ENCODE peak calls at places on chromosomes 2 and 18, in nine cellular contexts. One of them, this sample, is unnamed. For H3K4me1, H3K9me2 and H3K27me3, the result is how much of the 10 kb centered on the place peaks cover.

GRCh38 chr2:172864182-172864581 is 128.5 kb downstream of the RAPGEF4 start:
- DNase-seq in Karpas-422: peak
- DNase-seq in PC-9: peak
- DNase-seq in PC-3: peak
- DNase-seq in GM23338: peak
- DNase-seq in hepatocyte: peak
- DNase-seq in HCT116: peak
- DNase-seq in SK-N-SH: no peak
- DNase-seq in GM23248: peak
- DNase-seq in this sample: peak

GRCh38 chr2:84314901-84315330 is 144.2 kb downstream of the SUCLG1 start:
- DNase-seq in HCT116: peak
- DNase-seq in GM23338: peak
- DNase-seq in hepatocyte: peak
- DNase-seq in Karpas-422: peak
- DNase-seq in PC-9: peak
- DNase-seq in GM23248: peak
- DNase-seq in PC-3: peak
- DNase-seq in SK-N-SH: peak
- DNase-seq in this sample: peak

GRCh38 chr2:104658840-104659591 is 194.9 kb upstream of the POU3F3 start:
- DNase-seq in PC-3: no peak
- DNase-seq in GM23338: peak
- DNase-seq in PC-9: no peak
- DNase-seq in GM23248: no peak
- DNase-seq in hepatocyte: no peak
- DNase-seq in Karpas-422: no peak
- DNase-seq in SK-N-SH: no peak
- DNase-seq in HCT116: no peak
- DNase-seq in this sample: no peak

GRCh38 chr2:120771556-120772208 is 36.0 kb downstream of the GLI2 start:
- DNase-seq in Karpas-422: no peak
- DNase-seq in GM23338: no peak
- DNase-seq in GM23248: peak
- DNase-seq in SK-N-SH: no peak
- DNase-seq in PC-3: peak
- DNase-seq in hepatocyte: peak
- DNase-seq in PC-9: no peak
- DNase-seq in HCT116: no peak
- DNase-seq in this sample: no peak

GRCh38 chr18:12879840-12880531 is 4.1 kb downstream of the PTPN2 start:
- DNase-seq in SK-N-SH: no peak
- DNase-seq in PC-3: no peak
- DNase-seq in PC-9: no peak
- DNase-seq in GM23338: peak
- DNase-seq in GM23248: no peak
- DNase-seq in hepatocyte: no peak
- DNase-seq in Karpas-422: peak
- DNase-seq in HCT116: no peak
- DNase-seq in this sample: no peak

GRCh38 chr2:49656853-49657252 is 502.5 kb upstream of the FSHR start:
- DNase-seq in PC-3: no peak
- DNase-seq in SK-N-SH: no peak
- DNase-seq in GM23338: no peak
- DNase-seq in PC-9: no peak
- DNase-seq in Karpas-422: no peak
- DNase-seq in GM23248: no peak
- DNase-seq in HCT116: no peak
- DNase-seq in hepatocyte: no peak
- DNase-seq in this sample: no peak

GRCh38 chr2:239401450-239402227 is 819 bp upstream of the HDAC4 start:
- DNase-seq in PC-3: peak
- DNase-seq in HCT116: peak
- DNase-seq in GM23338: peak
- DNase-seq in PC-9: peak
- DNase-seq in hepatocyte: peak
- DNase-seq in GM23248: peak
- DNase-seq in SK-N-SH: peak
- DNase-seq in Karpas-422: peak
- DNase-seq in this sample: peak

GRCh38 chr2:15989559-15989958 is 49.2 kb downstream of the MYCN start:
- DNase-seq in GM23338: no peak
- DNase-seq in PC-3: no peak
- DNase-seq in SK-N-SH: no peak
- DNase-seq in PC-9: no peak
- DNase-seq in HCT116: no peak
- DNase-seq in Karpas-422: no peak
- DNase-seq in hepatocyte: no peak
- DNase-seq in GM23248: no peak
- DNase-seq in this sample: no peak

DNA sequence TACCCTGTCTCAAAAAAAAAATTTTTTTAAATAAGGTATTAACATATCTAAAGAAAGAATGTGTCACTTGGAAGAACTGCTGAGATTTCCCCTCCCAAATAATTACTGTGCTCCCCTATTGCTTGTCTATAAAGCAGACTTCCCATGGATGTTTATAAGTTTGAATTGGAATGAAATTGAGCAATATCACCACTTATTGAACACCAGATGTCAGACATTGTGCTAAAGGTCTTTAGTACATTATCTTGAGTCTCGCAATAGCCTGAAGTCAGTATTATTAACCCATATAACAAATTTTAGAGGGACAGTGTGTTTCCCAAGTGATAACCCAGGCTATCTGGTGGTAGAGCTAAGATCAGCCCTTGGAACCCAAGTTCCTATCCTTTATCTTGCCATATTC is 102.9 kb upstream of the MSH2 start:
- DNase-seq in PC-9: peak
- DNase-seq in hepatocyte: no peak
- DNase-seq in SK-N-SH: no peak
- DNase-seq in PC-3: no peak
- DNase-seq in GM23248: no peak
- DNase-seq in HCT116: no peak
- DNase-seq in Karpas-422: no peak
- DNase-seq in GM23338: no peak
- DNase-seq in this sample: no peak
- H3K4me1 ChIP-seq in PC-9: under half
- H3K4me1 ChIP-seq in hepatocyte: under half
- H3K4me1 ChIP-seq in SK-N-SH: under half
- H3K4me1 ChIP-seq in PC-3: under half
- H3K4me1 ChIP-seq in GM23248: under half
- H3K4me1 ChIP-seq in HCT116: under half
- H3K4me1 ChIP-seq in Karpas-422: under half
- H3K4me1 ChIP-seq in GM23338: under half
- H3K4me1 ChIP-seq in this sample: half or more

DNA sequence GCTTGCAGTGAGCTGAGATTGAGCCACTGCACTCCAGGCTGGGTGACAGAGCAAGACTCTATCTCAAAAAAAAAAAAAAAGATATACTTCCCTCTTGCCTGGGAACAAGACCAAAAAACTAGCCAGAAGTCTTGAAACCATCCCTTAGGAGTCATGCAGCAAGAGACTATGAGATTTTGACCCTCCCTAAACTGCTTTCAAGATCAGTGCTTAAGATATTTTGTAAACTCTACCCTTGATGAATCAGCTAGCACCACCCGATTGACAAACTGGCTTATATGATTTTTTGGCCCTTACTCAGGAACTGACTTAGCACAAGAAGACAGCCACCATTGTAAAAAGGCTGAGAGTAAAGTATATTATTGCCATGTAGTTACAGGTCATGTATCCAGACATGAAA is 3.8 kb downstream of the SULT1C3 start:
- DNase-seq in GM23338: no peak
- DNase-seq in PC-9: peak
- DNase-seq in hepatocyte: no peak
- DNase-seq in SK-N-SH: no peak
- DNase-seq in GM23248: peak
- DNase-seq in HCT116: no peak
- DNase-seq in Karpas-422: no peak
- DNase-seq in PC-3: peak
- DNase-seq in this sample: no peak
- H3K9me2 ChIP-seq in GM23338: under half
- H3K9me2 ChIP-seq in PC-9: under half
- H3K9me2 ChIP-seq in hepatocyte: under half
- H3K9me2 ChIP-seq in SK-N-SH: under half
- H3K9me2 ChIP-seq in GM23248: under half
- H3K9me2 ChIP-seq in HCT116: under half
- H3K9me2 ChIP-seq in Karpas-422: under half
- H3K9me2 ChIP-seq in PC-3: under half
- H3K9me2 ChIP-seq in this sample: under half

GRCh38 chr2:19364014-19364413 is 5.6 kb upstream of the OSR1 start:
- DNase-seq in SK-N-SH: no peak
- DNase-seq in GM23338: no peak
- DNase-seq in GM23248: no peak
- DNase-seq in hepatocyte: no peak
- DNase-seq in PC-3: no peak
- DNase-seq in Karpas-422: no peak
- DNase-seq in HCT116: no peak
- DNase-seq in PC-9: no peak
- DNase-seq in this sample: no peak

GRCh38 chr2:19363474-19363778 is 5.0 kb upstream of the OSR1 start:
- DNase-seq in hepatocyte: no peak
- DNase-seq in SK-N-SH: no peak
- DNase-seq in Karpas-422: no peak
- DNase-seq in PC-9: no peak
- DNase-seq in PC-3: no peak
- DNase-seq in GM23338: peak
- DNase-seq in GM23248: no peak
- DNase-seq in HCT116: no peak
- DNase-seq in this sample: no peak

GRCh38 chr2:19361325-19361990 is 3.0 kb upstream of the OSR1 start:
- DNase-seq in PC-3: no peak
- DNase-seq in hepatocyte: no peak
- DNase-seq in GM23248: peak
- DNase-seq in GM23338: peak
- DNase-seq in Karpas-422: no peak
- DNase-seq in PC-9: no peak
- DNase-seq in HCT116: no peak
- DNase-seq in SK-N-SH: peak
- DNase-seq in this sample: no peak

GRCh38 chr2:19362094-19362649 is 3.7 kb upstream of the OSR1 start:
- DNase-seq in HCT116: no peak
- DNase-seq in PC-9: peak
- DNase-seq in GM23338: no peak
- DNase-seq in Karpas-422: no peak
- DNase-seq in PC-3: peak
- DNase-seq in GM23248: peak
- DNase-seq in SK-N-SH: peak
- DNase-seq in hepatocyte: no peak
- DNase-seq in this sample: peak

DNA sequence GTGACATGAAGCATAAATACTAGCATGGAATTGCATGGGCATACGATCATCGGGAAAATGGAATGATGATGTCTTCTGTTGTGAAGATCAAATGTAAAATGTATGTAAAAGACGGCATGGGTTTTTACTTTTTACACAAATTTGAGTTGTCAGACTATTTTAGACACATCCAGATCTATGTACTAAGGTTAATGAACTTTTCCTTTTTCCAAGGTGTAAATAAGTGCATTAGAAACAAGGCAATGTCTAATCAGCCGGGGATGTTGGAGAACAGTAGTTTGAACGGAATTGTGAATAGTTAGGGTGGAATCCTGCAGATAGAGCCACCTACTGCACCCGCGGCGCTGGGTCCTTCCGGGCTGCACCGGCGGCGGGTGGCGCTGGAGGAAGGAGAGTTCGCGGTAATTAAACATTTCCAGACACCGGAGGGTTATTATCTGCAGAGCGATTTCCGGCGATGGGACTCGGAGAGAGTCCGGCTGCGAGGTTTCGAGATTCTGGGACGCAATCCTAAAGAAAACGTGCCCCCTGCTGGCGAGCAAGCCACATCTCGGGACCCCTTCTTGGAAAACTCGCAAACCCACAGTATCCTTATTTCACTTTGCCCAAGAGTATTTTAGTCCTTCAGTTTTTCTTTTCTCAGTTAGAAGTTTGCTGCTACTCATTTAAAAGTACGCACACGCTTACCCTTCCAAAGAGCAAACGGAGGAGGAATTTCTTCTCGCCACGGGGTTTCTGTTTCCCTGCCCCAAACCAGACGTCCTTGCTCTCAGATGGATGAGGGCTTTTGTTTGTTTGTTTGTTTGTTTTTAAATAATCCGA is 4.4 kb upstream of the OSR1 start:
- DNase-seq in GM23338: peak
- DNase-seq in hepatocyte: peak
- DNase-seq in GM23248: peak
- DNase-seq in HCT116: peak
- DNase-seq in SK-N-SH: peak
- DNase-seq in Karpas-422: peak
- DNase-seq in PC-9: peak
- DNase-seq in PC-3: peak
- DNase-seq in this sample: peak
- H3K27me3 ChIP-seq in GM23338: half or more
- H3K27me3 ChIP-seq in hepatocyte: under half
- H3K27me3 ChIP-seq in GM23248: under half
- H3K27me3 ChIP-seq in HCT116: under half
- H3K27me3 ChIP-seq in SK-N-SH: under half
- H3K27me3 ChIP-seq in Karpas-422: under half
- H3K27me3 ChIP-seq in PC-9: under half
- H3K27me3 ChIP-seq in PC-3: under half
- H3K27me3 ChIP-seq in this sample: under half

GRCh38 chr2:9781252-9781651 is 62.0 kb upstream of the TAF1B start:
- DNase-seq in hepatocyte: peak
- DNase-seq in GM23338: no peak
- DNase-seq in GM23248: peak
- DNase-seq in HCT116: no peak
- DNase-seq in SK-N-SH: no peak
- DNase-seq in Karpas-422: no peak
- DNase-seq in PC-9: peak
- DNase-seq in PC-3: no peak
- DNase-seq in this sample: no peak

GRCh38 chr2:9779572-9780264 is 63.6 kb upstream of the TAF1B start:
- DNase-seq in GM23248: no peak
- DNase-seq in PC-9: no peak
- DNase-seq in PC-3: no peak
- DNase-seq in hepatocyte: no peak
- DNase-seq in GM23338: no peak
- DNase-seq in HCT116: no peak
- DNase-seq in SK-N-SH: no peak
- DNase-seq in Karpas-422: no peak
- DNase-seq in this sample: no peak

GRCh38 chr2:9782197-9782719 is 61.0 kb upstream of the TAF1B start:
- DNase-seq in GM23338: no peak
- DNase-seq in PC-3: peak
- DNase-seq in HCT116: no peak
- DNase-seq in Karpas-422: no peak
- DNase-seq in PC-9: peak
- DNase-seq in hepatocyte: peak
- DNase-seq in SK-N-SH: no peak
- DNase-seq in GM23248: no peak
- DNase-seq in this sample: no peak

GRCh38 chr2:9778471-9779402 is 64.5 kb upstream of the TAF1B start:
- DNase-seq in hepatocyte: no peak
- DNase-seq in Karpas-422: no peak
- DNase-seq in HCT116: no peak
- DNase-seq in PC-9: peak
- DNase-seq in PC-3: no peak
- DNase-seq in GM23338: no peak
- DNase-seq in GM23248: peak
- DNase-seq in SK-N-SH: no peak
- DNase-seq in this sample: no peak

DNA sequence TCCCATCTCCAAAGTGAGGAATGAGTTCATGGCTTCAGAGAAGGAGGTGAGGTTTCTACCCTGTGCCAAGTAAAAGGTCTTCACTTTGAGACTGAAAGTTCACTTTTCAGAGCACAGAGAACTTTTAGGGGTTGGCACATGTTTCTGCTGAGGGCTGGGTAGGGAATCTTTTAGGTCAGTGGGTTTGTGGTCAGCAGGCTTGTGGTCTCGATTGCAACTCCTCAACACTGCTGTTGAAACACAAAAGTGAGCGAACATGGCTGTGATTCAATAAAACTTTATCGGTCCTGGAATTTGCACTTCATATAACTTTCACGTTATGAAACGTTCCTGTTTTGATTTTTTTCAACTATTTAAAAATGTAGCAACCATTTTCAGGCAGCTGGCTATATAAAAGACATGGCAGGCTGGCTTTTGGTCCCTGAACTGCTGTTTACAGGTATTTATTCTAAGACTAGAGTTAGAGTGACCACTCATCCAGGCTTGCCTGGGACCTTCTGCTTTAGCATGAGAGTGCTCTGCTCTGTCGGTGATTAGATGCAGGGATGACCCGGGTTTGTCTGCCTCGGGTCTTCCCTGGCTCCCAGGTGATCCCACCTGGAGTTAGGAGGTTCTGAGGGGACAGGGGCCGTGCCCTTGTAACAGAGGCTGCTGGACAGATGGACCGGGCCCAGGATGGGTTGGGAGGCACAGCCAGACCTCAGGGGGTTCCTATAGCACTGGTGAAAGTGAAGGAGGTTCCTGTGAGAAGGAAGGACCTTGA is 62.7 kb upstream of the TAF1B start:
- DNase-seq in PC-9: peak
- DNase-seq in Karpas-422: no peak
- DNase-seq in SK-N-SH: no peak
- DNase-seq in hepatocyte: no peak
- DNase-seq in GM23248: no peak
- DNase-seq in PC-3: no peak
- DNase-seq in HCT116: no peak
- DNase-seq in GM23338: no peak
- DNase-seq in this sample: peak
- H3K4me1 ChIP-seq in PC-9: under half
- H3K4me1 ChIP-seq in Karpas-422: under half
- H3K4me1 ChIP-seq in SK-N-SH: under half
- H3K4me1 ChIP-seq in hepatocyte: under half
- H3K4me1 ChIP-seq in GM23248: under half
- H3K4me1 ChIP-seq in PC-3: under half
- H3K4me1 ChIP-seq in HCT116: under half
- H3K4me1 ChIP-seq in GM23338: under half
- H3K4me1 ChIP-seq in this sample: under half